ENCODE peak calls at places on chromosomes 1 and 21, in seven cellular contexts. One of them, this sample, is unnamed.

GRCh38 chr21:39196310-39196709 is 13.1 kb upstream of the PSMG1 start:
- ATAC-seq in CD4-positive, alpha-beta T cell: no peak
- ATAC-seq in HepG2: no peak
- ATAC-seq in HCT116: no peak
- ATAC-seq in omental fat pad: no peak
- ATAC-seq in upper lobe of left lung: no peak
- ATAC-seq in RWPE2: no peak
- ATAC-seq in this sample: no peak

GRCh38 chr1:21342961-21343838 is 52.9 kb upstream of the ECE1 start:
- ATAC-seq in CD4-positive, alpha-beta T cell: no peak
- ATAC-seq in HepG2: no peak
- ATAC-seq in HCT116: no peak
- ATAC-seq in omental fat pad: no peak
- ATAC-seq in upper lobe of left lung: no peak
- ATAC-seq in RWPE2: no peak
- ATAC-seq in this sample: no peak

GRCh38 chr1:68051475-68051874 is 1.0 kb upstream of the DIRAS3 start:
- ATAC-seq in CD4-positive, alpha-beta T cell: no peak
- ATAC-seq in HepG2: peak
- ATAC-seq in HCT116: no peak
- ATAC-seq in omental fat pad: peak
- ATAC-seq in upper lobe of left lung: peak
- ATAC-seq in RWPE2: peak
- ATAC-seq in this sample: peak

GRCh38 chr1:23613191-23614126 is 54.2 kb upstream of the ID3 start:
- ATAC-seq in CD4-positive, alpha-beta T cell: peak
- ATAC-seq in HepG2: no peak
- ATAC-seq in HCT116: no peak
- ATAC-seq in omental fat pad: no peak
- ATAC-seq in upper lobe of left lung: no peak
- ATAC-seq in RWPE2: no peak
- ATAC-seq in this sample: no peak

GRCh38 chr21:32094792-32095191 is 184.1 kb downstream of the MIS18A start:
- ATAC-seq in CD4-positive, alpha-beta T cell: no peak
- ATAC-seq in HepG2: no peak
- ATAC-seq in HCT116: peak
- ATAC-seq in omental fat pad: no peak
- ATAC-seq in upper lobe of left lung: no peak
- ATAC-seq in RWPE2: peak
- ATAC-seq in this sample: no peak

GRCh38 chr1:68270993-68271392 is 38.7 kb upstream of the WLS start:
- ATAC-seq in CD4-positive, alpha-beta T cell: no peak
- ATAC-seq in HepG2: no peak
- ATAC-seq in HCT116: no peak
- ATAC-seq in omental fat pad: no peak
- ATAC-seq in upper lobe of left lung: peak
- ATAC-seq in RWPE2: no peak
- ATAC-seq in this sample: no peak

GRCh38 chr1:116791727-116792126 is 37.5 kb downstream of the CD2 start:
- ATAC-seq in CD4-positive, alpha-beta T cell: no peak
- ATAC-seq in HepG2: no peak
- ATAC-seq in HCT116: no peak
- ATAC-seq in omental fat pad: no peak
- ATAC-seq in upper lobe of left lung: no peak
- ATAC-seq in RWPE2: no peak
- ATAC-seq in this sample: no peak

GRCh38 chr1:40595623-40596022 is 64.2 kb downstream of the ZNF684 start:
- ATAC-seq in CD4-positive, alpha-beta T cell: no peak
- ATAC-seq in HepG2: no peak
- ATAC-seq in HCT116: no peak
- ATAC-seq in omental fat pad: no peak
- ATAC-seq in upper lobe of left lung: no peak
- ATAC-seq in RWPE2: no peak
- ATAC-seq in this sample: no peak

GRCh38 chr1:67850151-67850551 is 16.9 kb upstream of the GNG12 start:
- ATAC-seq in CD4-positive, alpha-beta T cell: no peak
- ATAC-seq in HepG2: peak
- ATAC-seq in HCT116: peak
- ATAC-seq in omental fat pad: no peak
- ATAC-seq in upper lobe of left lung: peak
- ATAC-seq in RWPE2: no peak
- ATAC-seq in this sample: no peak

GRCh38 chr1:207791290-207791689 is 39.4 kb downstream of the CD46 start:
- ATAC-seq in CD4-positive, alpha-beta T cell: no peak
- ATAC-seq in HepG2: no peak
- ATAC-seq in HCT116: no peak
- ATAC-seq in omental fat pad: no peak
- ATAC-seq in upper lobe of left lung: no peak
- ATAC-seq in RWPE2: no peak
- ATAC-seq in this sample: no peak

GRCh38 chr1:229064320-229064908 is 206.5 kb upstream of the RAB4A start:
- ATAC-seq in CD4-positive, alpha-beta T cell: no peak
- ATAC-seq in HepG2: peak
- ATAC-seq in HCT116: peak
- ATAC-seq in omental fat pad: no peak
- ATAC-seq in upper lobe of left lung: no peak
- ATAC-seq in RWPE2: no peak
- ATAC-seq in this sample: no peak

GRCh38 chr1:32101233-32101681 is 6.6 kb upstream of the KPNA6 start:
- ATAC-seq in CD4-positive, alpha-beta T cell: no peak
- ATAC-seq in HepG2: no peak
- ATAC-seq in HCT116: peak
- ATAC-seq in omental fat pad: no peak
- ATAC-seq in upper lobe of left lung: no peak
- ATAC-seq in RWPE2: peak
- ATAC-seq in this sample: no peak

GRCh38 chr1:221723018-221723917 is 18.6 kb downstream of the DUSP10 start:
- ATAC-seq in CD4-positive, alpha-beta T cell: no peak
- ATAC-seq in HepG2: no peak
- ATAC-seq in HCT116: no peak
- ATAC-seq in omental fat pad: no peak
- ATAC-seq in upper lobe of left lung: no peak
- ATAC-seq in RWPE2: no peak
- ATAC-seq in this sample: no peak

GRCh38 chr1:206713070-206713469 is 28.4 kb downstream of the MAPKAPK2 start:
- ATAC-seq in CD4-positive, alpha-beta T cell: no peak
- ATAC-seq in HepG2: no peak
- ATAC-seq in HCT116: no peak
- ATAC-seq in omental fat pad: no peak
- ATAC-seq in upper lobe of left lung: no peak
- ATAC-seq in RWPE2: no peak
- ATAC-seq in this sample: no peak

GRCh38 chr1:197614916-197615692 is 160.2 kb downstream of the DENND1B start:
- ATAC-seq in CD4-positive, alpha-beta T cell: peak
- ATAC-seq in HepG2: peak
- ATAC-seq in HCT116: peak
- ATAC-seq in omental fat pad: no peak
- ATAC-seq in upper lobe of left lung: peak
- ATAC-seq in RWPE2: peak
- ATAC-seq in this sample: no peak

GRCh38 chr1:53689736-53690401 is 49.1 kb downstream of the GLIS1 start:
- ATAC-seq in CD4-positive, alpha-beta T cell: no peak
- ATAC-seq in HepG2: no peak
- ATAC-seq in HCT116: no peak
- ATAC-seq in omental fat pad: no peak
- ATAC-seq in upper lobe of left lung: no peak
- ATAC-seq in RWPE2: no peak
- ATAC-seq in this sample: no peak

GRCh38 chr1:209733409-209734192 is 22.3 kb upstream of the TRAF3IP3 start:
- ATAC-seq in CD4-positive, alpha-beta T cell: no peak
- ATAC-seq in HepG2: no peak
- ATAC-seq in HCT116: no peak
- ATAC-seq in omental fat pad: peak
- ATAC-seq in upper lobe of left lung: peak
- ATAC-seq in RWPE2: no peak
- ATAC-seq in this sample: peak

GRCh38 chr1:153277852-153278251 is 18.4 kb downstream of the LORICRIN start:
- ATAC-seq in CD4-positive, alpha-beta T cell: peak
- ATAC-seq in HepG2: peak
- ATAC-seq in HCT116: peak
- ATAC-seq in omental fat pad: no peak
- ATAC-seq in upper lobe of left lung: peak
- ATAC-seq in RWPE2: peak
- ATAC-seq in this sample: no peak

GRCh38 chr1:211543003-211543402 is 36.0 kb downstream of the SLC30A1 start:
- ATAC-seq in CD4-positive, alpha-beta T cell: no peak
- ATAC-seq in HepG2: peak
- ATAC-seq in HCT116: peak
- ATAC-seq in omental fat pad: no peak
- ATAC-seq in upper lobe of left lung: no peak
- ATAC-seq in RWPE2: no peak
- ATAC-seq in this sample: no peak

GRCh38 chr1:44261963-44262362 is 48.7 kb downstream of the DMAP1 start:
- ATAC-seq in CD4-positive, alpha-beta T cell: no peak
- ATAC-seq in HepG2: no peak
- ATAC-seq in HCT116: no peak
- ATAC-seq in omental fat pad: no peak
- ATAC-seq in upper lobe of left lung: peak
- ATAC-seq in RWPE2: no peak
- ATAC-seq in this sample: no peak

GRCh38 chr1:92756537-92756936 is 28.4 kb downstream of the EVI5 start:
- ATAC-seq in CD4-positive, alpha-beta T cell: no peak
- ATAC-seq in HepG2: no peak
- ATAC-seq in HCT116: no peak
- ATAC-seq in omental fat pad: no peak
- ATAC-seq in upper lobe of left lung: peak
- ATAC-seq in RWPE2: no peak
- ATAC-seq in this sample: no peak

GRCh38 chr1:62054188-62054587 is 140.5 kb upstream of the L1TD1 start:
- ATAC-seq in CD4-positive, alpha-beta T cell: no peak
- ATAC-seq in HepG2: no peak
- ATAC-seq in HCT116: no peak
- ATAC-seq in omental fat pad: no peak
- ATAC-seq in upper lobe of left lung: no peak
- ATAC-seq in RWPE2: no peak
- ATAC-seq in this sample: no peak

GRCh38 chr1:47984175-47984789 is 12.9 kb downstream of the TRABD2B start:
- ATAC-seq in CD4-positive, alpha-beta T cell: no peak
- ATAC-seq in HepG2: no peak
- ATAC-seq in HCT116: no peak
- ATAC-seq in omental fat pad: no peak
- ATAC-seq in upper lobe of left lung: peak
- ATAC-seq in RWPE2: no peak
- ATAC-seq in this sample: no peak

GRCh38 chr1:189496768-189497167 is 980.9 kb downstream of the BRINP3 start:
- ATAC-seq in CD4-positive, alpha-beta T cell: no peak
- ATAC-seq in HepG2: no peak
- ATAC-seq in HCT116: no peak
- ATAC-seq in omental fat pad: no peak
- ATAC-seq in upper lobe of left lung: no peak
- ATAC-seq in RWPE2: no peak
- ATAC-seq in this sample: no peak

DNA sequence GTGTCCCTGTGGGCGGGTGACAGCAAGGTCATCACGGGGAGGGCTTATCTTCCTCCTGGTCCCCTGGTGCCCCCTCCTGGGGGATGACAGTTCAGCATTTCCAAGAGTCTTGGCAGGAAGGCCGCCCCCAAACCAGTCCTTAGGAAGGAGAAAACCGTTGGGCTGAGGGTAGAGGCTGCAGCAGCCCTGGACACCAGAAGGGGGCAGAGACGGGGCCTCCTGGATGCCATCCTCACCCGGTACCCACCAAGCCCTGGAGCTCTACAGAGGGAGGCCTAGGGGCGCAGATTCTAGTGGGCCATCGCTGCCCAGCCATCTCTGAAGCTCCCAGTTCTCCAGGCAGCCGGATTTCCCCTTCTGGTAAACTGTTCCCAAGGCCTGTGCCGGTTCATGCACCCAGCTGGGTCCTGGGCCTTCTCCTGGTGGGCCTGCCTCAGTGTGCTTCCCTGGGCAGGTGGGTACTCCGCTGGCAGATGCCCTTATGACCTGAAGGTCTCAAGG is 14.8 kb upstream of the ZNF669 start:
- ATAC-seq in CD4-positive, alpha-beta T cell: no peak
- ATAC-seq in HepG2: peak
- ATAC-seq in HCT116: peak
- ATAC-seq in omental fat pad: peak
- ATAC-seq in upper lobe of left lung: peak
- ATAC-seq in RWPE2: peak
- ATAC-seq in this sample: no peak
- TF ChIP-seq CTCF in CD4-positive, alpha-beta T cell: no peak
- TF ChIP-seq CTCF in HepG2: peak
- TF ChIP-seq CTCF in HCT116: peak
- TF ChIP-seq CTCF in omental fat pad: no peak
- TF ChIP-seq CTCF in upper lobe of left lung: no peak
- TF ChIP-seq CTCF in RWPE2: no peak
- TF ChIP-seq CTCF in this sample: no peak

GRCh38 chr1:97138515-97139032 is 417.0 kb downstream of the PTBP2 start:
- ATAC-seq in CD4-positive, alpha-beta T cell: no peak
- ATAC-seq in HepG2: no peak
- ATAC-seq in HCT116: peak
- ATAC-seq in omental fat pad: no peak
- ATAC-seq in upper lobe of left lung: no peak
- ATAC-seq in RWPE2: no peak
- ATAC-seq in this sample: no peak
- TF ChIP-seq CTCF in CD4-positive, alpha-beta T cell: peak
- TF ChIP-seq CTCF in HepG2: no peak
- TF ChIP-seq CTCF in HCT116: no peak
- TF ChIP-seq CTCF in omental fat pad: no peak
- TF ChIP-seq CTCF in upper lobe of left lung: no peak
- TF ChIP-seq CTCF in RWPE2: peak
- TF ChIP-seq CTCF in this sample: no peak

GRCh38 chr1:187481581-187482148 is 652.9 kb downstream of the PLA2G4A start:
- ATAC-seq in CD4-positive, alpha-beta T cell: no peak
- ATAC-seq in HepG2: no peak
- ATAC-seq in HCT116: no peak
- ATAC-seq in omental fat pad: no peak
- ATAC-seq in upper lobe of left lung: no peak
- ATAC-seq in RWPE2: no peak
- ATAC-seq in this sample: no peak

GRCh38 chr1:187471555-187471954 is 642.8 kb downstream of the PLA2G4A start:
- ATAC-seq in CD4-positive, alpha-beta T cell: no peak
- ATAC-seq in HepG2: no peak
- ATAC-seq in HCT116: no peak
- ATAC-seq in omental fat pad: no peak
- ATAC-seq in upper lobe of left lung: no peak
- ATAC-seq in RWPE2: peak
- ATAC-seq in this sample: no peak

GRCh38 chr1:187477103-187477502 is 648.4 kb downstream of the PLA2G4A start:
- ATAC-seq in CD4-positive, alpha-beta T cell: no peak
- ATAC-seq in HepG2: no peak
- ATAC-seq in HCT116: peak
- ATAC-seq in omental fat pad: no peak
- ATAC-seq in upper lobe of left lung: no peak
- ATAC-seq in RWPE2: no peak
- ATAC-seq in this sample: no peak

GRCh38 chr1:187474266-187474665 is 645.5 kb downstream of the PLA2G4A start:
- ATAC-seq in CD4-positive, alpha-beta T cell: no peak
- ATAC-seq in HepG2: no peak
- ATAC-seq in HCT116: no peak
- ATAC-seq in omental fat pad: no peak
- ATAC-seq in upper lobe of left lung: no peak
- ATAC-seq in RWPE2: no peak
- ATAC-seq in this sample: no peak

GRCh38 chr1:187476671-187477070 is 647.9 kb downstream of the PLA2G4A start:
- ATAC-seq in CD4-positive, alpha-beta T cell: no peak
- ATAC-seq in HepG2: no peak
- ATAC-seq in HCT116: peak
- ATAC-seq in omental fat pad: no peak
- ATAC-seq in upper lobe of left lung: no peak
- ATAC-seq in RWPE2: peak
- ATAC-seq in this sample: no peak
- TF ChIP-seq CTCF in CD4-positive, alpha-beta T cell: no peak
- TF ChIP-seq CTCF in HepG2: no peak
- TF ChIP-seq CTCF in HCT116: peak
- TF ChIP-seq CTCF in omental fat pad: no peak
- TF ChIP-seq CTCF in upper lobe of left lung: no peak
- TF ChIP-seq CTCF in RWPE2: peak
- TF ChIP-seq CTCF in this sample: no peak

GRCh38 chr1:14095001-14095400 is 395.0 kb downstream of the PRDM2 start:
- ATAC-seq in CD4-positive, alpha-beta T cell: no peak
- ATAC-seq in HepG2: no peak
- ATAC-seq in HCT116: peak
- ATAC-seq in omental fat pad: no peak
- ATAC-seq in upper lobe of left lung: no peak
- ATAC-seq in RWPE2: no peak
- ATAC-seq in this sample: no peak
- TF ChIP-seq CTCF in CD4-positive, alpha-beta T cell: no peak
- TF ChIP-seq CTCF in HepG2: peak
- TF ChIP-seq CTCF in HCT116: peak
- TF ChIP-seq CTCF in omental fat pad: no peak
- TF ChIP-seq CTCF in upper lobe of left lung: no peak
- TF ChIP-seq CTCF in RWPE2: peak
- TF ChIP-seq CTCF in this sample: peak

This sample was measured in gastroesophageal sphincter.